ENCODE peak calls at places on chromosomes 12 and 14, in ten cellular contexts. D is GM13976; Q is HEK293T; S is KG1; F is HT1080; Z is NCI-H1417; N is Right ventricle myocardium inferior; H is activated CD8-positive, alpha-beta memory T cell treated with anti-CD3 and anti-CD28 coated beads for 24 hours; L is left ventricle myocardium inferior; E is NCI-H187 treated with DMSO at 0.1 percent for 48 hours. I is an unnamed sample.

GRCh38 chr12:29847246-29847645 is 63.5 kb upstream of the TMTC1 start:
- DNase-seq in F (no peak), L (no peak), Z (no peak), D (no peak), Q (no peak), H (no peak), S (no peak), N (no peak), E (no peak), I (no peak)

GRCh38 chr12:65501093-65501621 is 222.7 kb downstream of the MSRB3 start:
- DNase-seq in Q (no peak), D (no peak), L (peak), F (no peak), N (peak), S (no peak), H (no peak), Z (no peak), E (no peak), I (no peak)

GRCh38 chr12:81245918-81246611 is 168.2 kb downstream of the ACSS3 start:
- DNase-seq in E (no peak), Z (peak), N (no peak), S (no peak), L (no peak), F (peak), H (no peak), Q (peak), D (no peak), I (no peak)

GRCh38 chr14:103257211-103257962 is 76.7 kb upstream of the EIF5 start:
- DNase-seq in H (no peak), Q (no peak), N (no peak), F (peak), L (no peak), E (no peak), Z (no peak), D (no peak), S (no peak), I (peak)

GRCh38 chr14:74580275-74580672 is 31.8 kb downstream of the LTBP2 start:
- DNase-seq in L (no peak), E (no peak), F (no peak), N (no peak), S (no peak), Z (no peak), Q (no peak), D (no peak), H (no peak), I (peak)

GRCh38 chr14:65329481-65329880 is 83.0 kb upstream of the FUT8 start:
- DNase-seq in E (no peak), Z (no peak), H (no peak), F (no peak), Q (no peak), D (no peak), N (no peak), S (no peak), L (no peak), I (no peak)

GRCh38 chr12:88889326-88890110 is 309.2 kb upstream of the KITLG start:
- DNase-seq in L (no peak), H (no peak), F (no peak), E (no peak), N (no peak), Z (no peak), Q (no peak), D (no peak), S (no peak), I (peak)

GRCh38 chr14:56949828-56950227 is 139.5 kb upstream of the OTX2 start:
- DNase-seq in F (peak), E (no peak), Q (peak), N (no peak), H (no peak), D (no peak), Z (no peak), S (no peak), L (no peak), I (no peak)

GRCh38 chr14:78243187-78243586 is 73.0 kb downstream of the NRXN3 start:
- DNase-seq in N (no peak), Z (no peak), L (no peak), F (no peak), S (no peak), D (no peak), Q (no peak), E (no peak), H (no peak), I (no peak)

GRCh38 chr12:4196805-4197420 is 76.6 kb upstream of the CCND2 start:
- DNase-seq in Q (no peak), L (no peak), Z (no peak), D (no peak), E (no peak), H (no peak), N (no peak), S (no peak), F (no peak), I (no peak)

GRCh38 chr12:131808744-131809371 is 19.3 kb upstream of the MMP17 start:
- DNase-seq in D (peak), N (no peak), F (no peak), H (peak), E (no peak), S (no peak), Q (no peak), Z (peak), L (peak), I (no peak)

GRCh38 chr12:49296836-49297694 is 2.1 kb downstream of the PRPH start:
- DNase-seq in L (no peak), F (no peak), N (no peak), E (no peak), Z (peak), Q (peak), D (peak), S (no peak), H (peak), I (no peak)

GRCh38 chr12:128795530-128796361 is 28.0 kb downstream of the SLC15A4 start:
- DNase-seq in H (peak), F (no peak), S (no peak), E (no peak), Z (no peak), L (no peak), D (no peak), Q (no peak), N (no peak), I (no peak)

GRCh38 chr14:22221508-22221907 is 367.5 kb downstream of the DAD1 start:
- DNase-seq in N (no peak), F (peak), L (no peak), Z (no peak), S (no peak), E (no peak), Q (peak), D (no peak), H (no peak), I (no peak)

GRCh38 chr14:52835122-52835903 is 43.9 kb upstream of the GNPNAT1 start:
- DNase-seq in F (peak), H (no peak), E (no peak), S (no peak), Z (peak), D (no peak), Q (peak), L (no peak), N (no peak), I (peak)

GRCh38 chr14:101781240-101782061 is 19.9 kb downstream of the PPP2R5C start:
- DNase-seq in F (no peak), E (no peak), Z (peak), N (peak), S (no peak), L (no peak), H (peak), D (peak), Q (no peak), I (no peak)

GRCh38 chr12:49019435-49020317 is 1.1 kb upstream of the PRKAG1 start:
- DNase-seq in N (no peak), F (peak), Z (peak), E (no peak), Q (peak), L (no peak), D (peak), H (peak), S (peak), I (peak)

GRCh38 chr12:88579941-88580871 is at the start of gene KITLG:
- DNase-seq in Z (peak), N (peak), Q (peak), E (peak), F (peak), L (peak), S (no peak), H (peak), D (peak), I (peak)

GRCh38 chr12:105257321-105257728 is 21.4 kb upstream of the APPL2 start:
- DNase-seq in E (no peak), S (no peak), H (no peak), Q (no peak), F (peak), L (no peak), N (no peak), D (no peak), Z (no peak), I (peak)

GRCh38 chr12:112524676-112525425 is 106.1 kb downstream of the PTPN11 start:
- DNase-seq in E (no peak), F (peak), L (no peak), Z (no peak), N (no peak), H (no peak), S (no peak), D (no peak), Q (peak), I (peak)

GRCh38 chr12:89919241-89919906 is 210.7 kb upstream of the ATP2B1 start:
- DNase-seq in H (no peak), L (no peak), Z (no peak), Q (no peak), F (no peak), S (no peak), E (no peak), N (peak), D (no peak), I (no peak)

GRCh38 chr12:89350661-89351488 is 1.4 kb downstream of the DUSP6 start:
- DNase-seq in Z (peak), H (peak), D (no peak), L (peak), N (peak), S (no peak), Q (no peak), F (no peak), E (no peak), I (no peak)

GRCh38 chr14:80543211-80543610 is 331.9 kb upstream of the DIO2 start:
- DNase-seq in F (no peak), L (no peak), D (no peak), N (no peak), H (no peak), Z (no peak), E (no peak), S (no peak), Q (no peak), I (no peak)

GRCh38 chr12:112777387-112778025 is 14.0 kb upstream of the RPH3A start:
- DNase-seq in F (no peak), N (no peak), Q (no peak), D (no peak), H (no peak), L (no peak), Z (peak), E (no peak), S (no peak), I (no peak)

GRCh38 chr14:24110060-24110459 is 4.5 kb upstream of the DCAF11 start:
- DNase-seq in H (no peak), Q (no peak), D (no peak), S (no peak), L (no peak), N (no peak), E (no peak), Z (no peak), F (no peak), I (no peak)

GRCh38 chr14:23299986-23300686 is 2.5 kb downstream of the PPP1R3E start:
- DNase-seq in S (no peak), Q (no peak), F (no peak), Z (no peak), N (no peak), D (no peak), E (no peak), L (no peak), H (no peak), I (no peak)

I was measured in NCI-H226.